ENCODE peak calls at places on chromosomes 1 and 21, in four cellular contexts. Y is effector memory CD4-positive, alpha-beta T cell; O is prostate gland; Z is ascending aorta. V is an unnamed sample.
A peak's percentile ranks its signal among the peaks of the same experiment; 100 is the strongest.

GRCh38 chr1:21255943-21256320 is 34.3 kb downstream of the ECE1 start:
- DNase-seq in Y (no peak), O (no peak), Z (no peak), V (no peak)

GRCh38 chr1:216750031-216750627 is 26.9 kb upstream of the ESRRG start:
- DNase-seq in Y (no peak), O (peak; percentile 43), Z (no peak), V (no peak)

GRCh38 chr1:115493834-115494233 is 147.9 kb upstream of the VANGL1 start:
- DNase-seq in Y (no peak), O (no peak), Z (no peak), V (no peak)

GRCh38 chr1:30744060-30744756 is 13.4 kb downstream of the LAPTM5 start:
- DNase-seq in Y (peak; percentile 42), O (no peak), Z (no peak), V (peak; percentile 38)

GRCh38 chr1:204446413-204447111 is 34.9 kb upstream of the PPP1R15B start:
- DNase-seq in Y (peak; percentile 62), O (peak; percentile 61), Z (no peak), V (peak; percentile 78)

GRCh38 chr1:152481869-152482664 is 28.5 kb upstream of the LCE5A start:
- DNase-seq in Y (no peak), O (no peak), Z (no peak), V (no peak)

GRCh38 chr1:87325982-87326738 is 2.5 kb upstream of the LMO4 start:
- DNase-seq in Y (no peak), O (peak; percentile 47), Z (no peak), V (no peak)

GRCh38 chr1:230109871-230110667 is 43.0 kb downstream of the GALNT2 start:
- DNase-seq in Y (no peak), O (no peak), Z (no peak), V (no peak)

GRCh38 chr1:8538502-8538901 is 220.6 kb downstream of the SLC45A1 start:
- DNase-seq in Y (no peak), O (no peak), Z (no peak), V (no peak)

GRCh38 chr1:85062425-85063026 is 14.2 kb upstream of the MCOLN3 start:
- DNase-seq in Y (no peak), O (no peak), Z (no peak), V (no peak)

GRCh38 chr1:40877681-40878080 is 15.5 kb upstream of the CITED4 start:
- DNase-seq in Y (no peak), O (peak; percentile 72), Z (peak; percentile 81), V (no peak)

GRCh38 chr1:147608601-147609000 is 61.7 kb downstream of the ACP6 start:
- DNase-seq in Y (no peak), O (no peak), Z (no peak), V (no peak)

GRCh38 chr1:80893140-80893539 is 907.6 kb upstream of the ADGRL2 start:
- DNase-seq in Y (no peak), O (no peak), Z (no peak), V (no peak)

GRCh38 chr1:210250998-210251679 is 18.5 kb downstream of the SERTAD4 start:
- DNase-seq in Y (no peak), O (peak; percentile 62), Z (no peak), V (no peak)

GRCh38 chr1:62271932-62272728 is 47.1 kb downstream of the KANK4 start:
- DNase-seq in Y (peak; percentile 1), O (no peak), Z (no peak), V (peak; percentile 13)

GRCh38 chr1:29521438-29521715 is 285.1 kb downstream of the PTPRU start:
- DNase-seq in Y (no peak), O (no peak), Z (no peak), V (no peak)

GRCh38 chr1:228100822-228101613 is 2.1 kb downstream of the C1orf35 start:
- DNase-seq in Y (no peak), O (no peak), Z (no peak), V (no peak)

GRCh38 chr1:160711528-160712311 is at the start of gene CD48:
- DNase-seq in Y (peak; percentile 39), O (no peak), Z (no peak), V (peak; percentile 28)

GRCh38 chr1:10415211-10415930 is 14.9 kb upstream of the CENPS start:
- DNase-seq in Y (no peak), O (no peak), Z (no peak), V (no peak)

GRCh38 chr1:185816460-185816859 is 82.3 kb downstream of the HMCN1 start:
- DNase-seq in Y (no peak), O (no peak), Z (no peak), V (no peak)

GRCh38 chr1:29057700-29058099 is 66.0 kb downstream of the TMEM200B start:
- DNase-seq in Y (no peak), O (no peak), Z (no peak), V (no peak)

GRCh38 chr21:27498025-27498424 is 531.1 kb upstream of the ADAMTS5 start:
- DNase-seq in Y (no peak), O (no peak), Z (no peak), V (no peak)
- H3K9me3 ChIP-seq in Y (no peaks in the 10 kb centered on the region), O (no peaks in the 10 kb centered on the region), Z (no peaks in the 10 kb centered on the region), V (no peaks in the 10 kb centered on the region)

GRCh38 chr1:71312545-71312944 is 231.7 kb upstream of the ZRANB2 start:
- DNase-seq in Y (no peak), O (no peak), Z (no peak), V (no peak)
- H3K9me3 ChIP-seq in Y (no peaks in the 10 kb centered on the region), O (no peaks in the 10 kb centered on the region), Z (no peaks in the 10 kb centered on the region), V (no peaks in the 10 kb centered on the region)

GRCh38 chr21:9741343-9741742 is 780.0 kb upstream of the TPTE start:
- DNase-seq in Y (no peak), O (no peak), Z (no peak), V (no peak)
- H3K9me3 ChIP-seq in Y (peaks cover 6% of the 10 kb centered on the region), O (no peaks in the 10 kb centered on the region), Z (no peaks in the 10 kb centered on the region), V (no peaks in the 10 kb centered on the region)

GRCh38 chr1:4027492-4028138 is 127.5 kb upstream of the C1orf174 start:
- DNase-seq in Y (no peak), O (no peak), Z (no peak), V (no peak)
- H3K9me3 ChIP-seq in Y (no peaks in the 10 kb centered on the region), O (no peaks in the 10 kb centered on the region), Z (no peaks in the 10 kb centered on the region), V (no peaks in the 10 kb centered on the region)

GRCh38 chr1:22296701-22297591 is 154.0 kb upstream of the WNT4 start:
- DNase-seq in Y (no peak), O (no peak), Z (no peak), V (no peak)

GRCh38 chr1:22291926-22292788 is 149.3 kb upstream of the WNT4 start:
- DNase-seq in Y (no peak), O (no peak), Z (no peak), V (no peak)

GRCh38 chr1:22295856-22296255 is 153.0 kb upstream of the WNT4 start:
- DNase-seq in Y (no peak), O (no peak), Z (no peak), V (no peak)

GRCh38 chr1:22297999-22298398 is 153.7 kb upstream of the ZBTB40 start:
- DNase-seq in Y (no peak), O (no peak), Z (no peak), V (no peak)

DNA sequence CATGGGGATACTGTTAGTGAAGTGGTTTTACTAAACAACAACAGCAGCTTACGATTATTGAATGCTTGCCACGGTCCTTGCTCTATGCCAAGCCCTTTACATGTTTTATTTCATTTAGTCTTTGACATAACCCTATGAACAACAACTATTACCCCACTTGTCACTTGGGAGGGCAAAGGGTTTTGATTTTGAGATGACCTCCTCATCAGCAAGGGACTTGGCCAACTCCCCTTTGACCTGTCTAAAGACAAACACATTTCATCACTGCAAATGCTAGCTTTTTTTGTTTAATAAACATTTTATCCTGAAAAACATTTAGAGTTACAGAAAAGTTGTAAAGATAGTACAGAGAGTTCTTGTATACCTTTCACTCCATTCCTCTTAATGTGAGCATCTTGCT is 152.5 kb upstream of the WNT4 start:
- DNase-seq in Y (no peak), O (no peak), Z (no peak), V (no peak)
- H3K9me3 ChIP-seq in Y (no peaks in the 10 kb centered on the region), O (no peaks in the 10 kb centered on the region), Z (no peaks in the 10 kb centered on the region), V (no peaks in the 10 kb centered on the region)

GRCh38 chr1:2934642-2935081 is 86.6 kb upstream of the ACTRT2 start:
- DNase-seq in Y (no peak), O (no peak), Z (no peak), V (no peak)

GRCh38 chr1:2935766-2936390 is 85.4 kb upstream of the ACTRT2 start:
- DNase-seq in Y (no peak), O (no peak), Z (no peak), V (no peak)

GRCh38 chr1:2935184-2935583 is 86.1 kb upstream of the ACTRT2 start:
- DNase-seq in Y (no peak), O (no peak), Z (no peak), V (no peak)

GRCh38 chr1:2937805-2938204 is 83.5 kb upstream of the ACTRT2 start:
- DNase-seq in Y (no peak), O (no peak), Z (no peak), V (no peak)

GRCh38 chr1:2936568-2937515 is 84.4 kb upstream of the ACTRT2 start:
- DNase-seq in Y (no peak), O (no peak), Z (no peak), V (no peak)
- H3K9me3 ChIP-seq in Y (peaks cover 4% of the 10 kb centered on the region), O (no peaks in the 10 kb centered on the region), Z (peaks cover 5% of the 10 kb centered on the region), V (no peaks in the 10 kb centered on the region)